ENCODE peak calls at places on chromosomes 3 and 15, in four cellular contexts. S is psoas muscle; E is CD4-positive, CD25-positive, alpha-beta regulatory T cell; I is adrenal gland. F is an unnamed sample.

GRCh38 chr15:61318276-61318675 is 89.2 kb upstream of the RORA start:
- DNase-seq in S (no peak), E (no peak), I (no peak), F (no peak)

GRCh38 chr3:72152551-72153476 is 367.9 kb upstream of the PROK2 start:
- DNase-seq in S (peak), E (no peak), I (peak), F (peak)

GRCh38 chr3:23752126-23752525 is 53.6 kb upstream of the UBE2E1 start:
- DNase-seq in S (no peak), E (no peak), I (peak), F (no peak)

GRCh38 chr3:125057186-125057850 is 1.5 kb upstream of the HEG1 start:
- DNase-seq in S (no peak), E (no peak), I (peak), F (no peak)

GRCh38 chr3:161523916-161524315 is 27.3 kb downstream of the OTOL1 start:
- DNase-seq in S (no peak), E (no peak), I (no peak), F (no peak)

GRCh38 chr3:141656771-141657170 is 81.3 kb upstream of the RNF7 start:
- DNase-seq in S (no peak), E (no peak), I (no peak), F (no peak)

GRCh38 chr3:6989608-6990291 is 128.8 kb downstream of the GRM7 start:
- DNase-seq in S (no peak), E (no peak), I (no peak), F (no peak)

GRCh38 chr15:48109856-48110531 is 10.8 kb upstream of the SLC24A5 start:
- DNase-seq in S (no peak), E (no peak), I (no peak), F (no peak)

GRCh38 chr3:53056442-53056841 is 10.6 kb upstream of the SFMBT1 start:
- DNase-seq in S (no peak), E (no peak), I (peak), F (no peak)

GRCh38 chr3:143979813-143980212 is 8.2 kb downstream of the DIPK2A start:
- DNase-seq in S (no peak), E (no peak), I (no peak), F (no peak)

GRCh38 chr15:30925686-30926085 is 22.0 kb downstream of the FAN1 start:
- DNase-seq in S (no peak), E (no peak), I (no peak), F (no peak)

GRCh38 chr15:37016287-37016686 is 84.1 kb downstream of the MEIS2 start:
- DNase-seq in S (no peak), E (no peak), I (peak), F (no peak)

GRCh38 chr3:57393957-57394356 is 101.5 kb upstream of the ASB14 start:
- DNase-seq in S (no peak), E (no peak), I (no peak), F (no peak)

GRCh38 chr3:61650276-61650675 is 88.9 kb downstream of the PTPRG start:
- DNase-seq in S (no peak), E (no peak), I (peak), F (peak)

GRCh38 chr3:17972889-17973558 is 230.6 kb upstream of the TBC1D5 start:
- DNase-seq in S (no peak), E (no peak), I (no peak), F (no peak)

GRCh38 chr15:98146031-98146430 is 185.5 kb downstream of the ARRDC4 start:
- DNase-seq in S (no peak), E (no peak), I (no peak), F (no peak)

GRCh38 chr3:96863129-96863740 is 48.8 kb downstream of the EPHA6 start:
- DNase-seq in S (no peak), E (peak), I (peak), F (no peak)

GRCh38 chr15:81152799-81153198 is 18.7 kb downstream of the CFAP161 start:
- DNase-seq in S (no peak), E (no peak), I (no peak), F (no peak)

GRCh38 chr15:51162865-51163762 is 68.4 kb upstream of the TNFAIP8L3 start:
- DNase-seq in S (peak), E (peak), I (peak), F (peak)

GRCh38 chr3:10352146-10352911 is 31.4 kb upstream of the SEC13 start:
- DNase-seq in S (peak), E (no peak), I (no peak), F (no peak)

GRCh38 chr15:55358471-55358870 is 39.4 kb downstream of the PIGB start:
- DNase-seq in S (no peak), E (no peak), I (no peak), F (no peak)

GRCh38 chr15:72491768-72492167 is 17.6 kb downstream of the ARIH1 start:
- DNase-seq in S (no peak), E (no peak), I (no peak), F (no peak)

GRCh38 chr3:17158941-17159682 is 274.4 kb downstream of the PLCL2 start:
- DNase-seq in S (peak), E (no peak), I (peak), F (no peak)

GRCh38 chr3:64152100-64152499 is 73.2 kb downstream of the PRICKLE2 start:
- DNase-seq in S (no peak), E (no peak), I (no peak), F (peak)

GRCh38 chr3:79032686-79033318 is 735.0 kb downstream of the ROBO1 start:
- DNase-seq in S (no peak), E (peak), I (no peak), F (no peak)

GRCh38 chr15:100438570-100438969 is 90.2 kb downstream of the CERS3 start:
- DNase-seq in S (peak), E (no peak), I (peak), F (peak)

GRCh38 chr3:101300073-101300472 is 20.3 kb downstream of the IMPG2 start:
- DNase-seq in S (no peak), E (no peak), I (no peak), F (no peak)

GRCh38 chr3:16511561-16512434 is 1.7 kb downstream of the RFTN1 start:
- DNase-seq in S (peak), E (peak), I (peak), F (peak)

GRCh38 chr15:74621936-74622335 is 6.3 kb downstream of the CLK3 start:
- DNase-seq in S (no peak), E (no peak), I (no peak), F (no peak)

GRCh38 chr15:74618841-74619596 is 3.4 kb downstream of the CLK3 start:
- DNase-seq in S (no peak), E (no peak), I (no peak), F (no peak)

GRCh38 chr15:74620636-74621545 is 5.3 kb downstream of the CLK3 start:
- DNase-seq in S (peak), E (peak), I (peak), F (peak)

GRCh38 chr15:74621546-74621920 is 5.9 kb downstream of the CLK3 start:
- DNase-seq in S (no peak), E (no peak), I (no peak), F (no peak)

DNA sequence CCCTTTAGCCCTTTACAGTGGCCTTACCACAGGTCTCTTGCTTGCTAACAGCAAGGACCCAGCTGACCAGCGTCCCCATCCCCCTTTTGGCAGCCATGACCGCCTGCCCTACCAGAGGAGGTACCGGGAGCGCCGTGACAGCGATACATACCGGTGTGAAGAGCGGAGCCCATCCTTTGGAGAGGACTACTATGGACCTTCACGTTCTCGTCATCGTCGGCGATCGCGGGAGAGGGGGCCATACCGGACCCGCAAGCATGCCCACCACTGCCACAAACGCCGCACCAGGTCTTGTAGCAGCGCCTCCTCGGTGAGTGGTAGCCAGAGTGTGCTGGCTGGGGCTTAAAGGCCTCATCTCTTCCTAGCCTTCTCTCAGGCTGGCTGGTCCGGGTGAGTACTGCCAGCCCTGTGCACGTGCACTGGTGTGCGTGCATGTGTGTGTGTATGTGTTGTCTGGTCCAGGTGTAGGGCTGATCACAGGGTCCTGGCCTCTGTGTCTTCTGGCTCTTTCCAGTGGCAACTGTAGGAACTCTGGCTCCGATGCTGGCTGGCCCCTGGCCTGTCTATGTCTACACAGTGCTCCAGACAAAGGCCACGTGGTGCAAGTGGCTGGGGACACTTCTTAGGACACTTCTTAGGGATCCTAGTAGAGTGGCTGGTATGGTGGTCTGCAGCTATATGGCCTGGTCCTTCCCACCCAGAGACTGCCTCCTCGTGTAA is 4.4 kb downstream of the CLK3 start:
- DNase-seq in S (peak), E (no peak), I (no peak), F (no peak)
- H3K27ac ChIP-seq in S (no peak), E (no peak), I (no peak), F (no peak)

GRCh38 chr3:30688776-30689175 is 82.4 kb downstream of the TGFBR2 start:
- DNase-seq in S (no peak), E (no peak), I (no peak), F (no peak)
- H3K27ac ChIP-seq in S (peak), E (no peak), I (peak), F (peak)

DNA sequence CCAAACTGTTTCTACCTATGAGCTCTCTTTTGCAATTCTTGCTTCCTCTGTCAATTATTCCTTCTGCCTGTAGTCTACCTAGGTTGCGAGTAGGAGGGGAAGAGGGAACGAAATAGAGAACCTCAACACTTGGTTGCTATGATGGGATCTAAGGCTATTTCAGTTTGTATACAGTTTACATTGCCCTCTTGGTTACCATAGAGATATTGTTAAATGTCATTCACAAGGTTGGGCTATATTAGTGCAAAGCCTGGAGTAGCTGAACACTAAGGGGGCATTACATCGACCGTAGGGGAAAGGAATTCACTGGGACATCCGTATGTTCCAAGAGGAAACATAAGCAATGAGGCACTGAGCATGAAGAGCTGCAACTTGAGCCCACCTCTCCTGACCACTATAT is 276.9 kb downstream of the GBE1 start:
- DNase-seq in S (no peak), E (no peak), I (no peak), F (no peak)
- H3K27ac ChIP-seq in S (no peak), E (no peak), I (no peak), F (no peak)

DNA sequence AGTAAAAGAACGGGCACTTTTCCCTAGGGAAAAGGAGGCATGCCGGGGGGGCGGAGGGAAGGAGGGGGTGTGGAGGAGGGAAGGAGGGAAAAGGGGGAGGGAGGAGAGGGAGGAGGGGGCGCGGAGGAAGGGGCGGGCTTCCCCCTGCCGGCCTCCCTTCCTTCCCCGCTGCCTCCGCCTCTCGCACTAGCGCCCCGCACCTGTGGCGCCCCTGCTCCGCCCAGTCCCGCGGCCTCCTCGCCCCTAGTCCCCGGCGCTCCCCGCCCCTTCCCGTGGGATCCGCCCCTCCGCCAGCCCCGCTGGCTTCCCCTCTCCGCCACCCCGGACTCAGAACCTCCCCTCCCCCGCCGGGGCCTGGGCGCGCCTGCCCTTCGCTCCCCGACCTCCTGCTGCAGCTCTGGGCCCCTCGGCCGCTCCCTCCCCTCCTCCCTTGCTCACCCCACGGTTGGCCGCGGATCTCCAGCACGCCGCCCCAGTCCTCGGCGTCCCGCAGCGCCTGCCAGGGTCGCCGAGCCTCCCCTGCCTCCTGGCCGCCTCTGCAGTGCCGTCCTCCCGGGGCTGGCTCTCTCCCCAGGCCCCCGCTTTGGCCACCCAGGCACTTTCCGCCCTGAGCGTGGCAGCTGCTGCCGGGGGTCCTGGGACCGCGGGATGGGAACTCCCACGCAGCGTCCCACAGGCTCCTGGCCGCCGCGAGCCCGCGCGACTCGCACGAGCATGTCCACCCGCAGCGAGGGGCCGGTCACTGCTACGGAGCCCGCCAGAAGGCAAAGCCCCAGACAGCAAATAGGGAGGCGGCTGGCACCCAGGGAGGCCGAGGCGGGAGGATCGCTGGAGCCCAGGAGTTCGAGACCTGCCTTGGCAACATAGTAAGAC is 147.4 kb downstream of the TJP1 start:
- DNase-seq in S (no peak), E (no peak), I (no peak), F (peak)
- H3K27ac ChIP-seq in S (no peak), E (no peak), I (no peak), F (no peak)

GRCh38 chr15:42151012-42151615 is 5.3 kb downstream of the PLA2G4F start:
- DNase-seq in S (no peak), E (no peak), I (no peak), F (no peak)

GRCh38 chr15:42152196-42152920 is 4.1 kb downstream of the PLA2G4F start:
- DNase-seq in S (peak), E (no peak), I (no peak), F (peak)

GRCh38 chr15:42152921-42153680 is 3.3 kb downstream of the PLA2G4F start:
- DNase-seq in S (no peak), E (no peak), I (no peak), F (no peak)

GRCh38 chr15:42150246-42150970 is 6.0 kb downstream of the PLA2G4F start:
- DNase-seq in S (no peak), E (no peak), I (no peak), F (no peak)

DNA sequence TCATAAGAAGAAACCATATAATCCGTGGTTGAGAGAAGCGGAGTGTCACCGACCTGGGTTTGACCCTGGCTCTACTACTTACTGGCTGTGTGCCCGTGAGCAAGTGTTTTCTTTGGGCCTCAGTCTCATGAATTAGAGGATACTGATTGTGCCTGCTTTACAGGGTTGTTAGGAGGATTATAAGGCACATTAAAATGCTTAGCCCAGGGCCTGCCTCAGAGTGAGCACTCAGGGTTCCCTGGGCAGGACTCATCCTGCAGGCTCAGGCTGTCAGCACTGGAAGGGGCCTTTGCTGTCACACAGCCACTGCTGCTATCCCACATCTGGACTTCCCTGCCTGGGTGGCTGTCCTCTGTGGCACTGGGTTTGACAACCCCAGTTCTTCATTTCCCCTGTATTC is 4.7 kb downstream of the PLA2G4F start:
- DNase-seq in S (no peak), E (no peak), I (no peak), F (no peak)
- H3K27ac ChIP-seq in S (peak), E (no peak), I (no peak), F (peak)

GRCh38 chr3:110180733-110181132 is 843.4 kb upstream of the DPPA4 start:
- DNase-seq in S (peak), E (no peak), I (no peak), F (no peak)
- H3K27ac ChIP-seq in S (no peak), E (no peak), I (no peak), F (no peak)

DNA sequence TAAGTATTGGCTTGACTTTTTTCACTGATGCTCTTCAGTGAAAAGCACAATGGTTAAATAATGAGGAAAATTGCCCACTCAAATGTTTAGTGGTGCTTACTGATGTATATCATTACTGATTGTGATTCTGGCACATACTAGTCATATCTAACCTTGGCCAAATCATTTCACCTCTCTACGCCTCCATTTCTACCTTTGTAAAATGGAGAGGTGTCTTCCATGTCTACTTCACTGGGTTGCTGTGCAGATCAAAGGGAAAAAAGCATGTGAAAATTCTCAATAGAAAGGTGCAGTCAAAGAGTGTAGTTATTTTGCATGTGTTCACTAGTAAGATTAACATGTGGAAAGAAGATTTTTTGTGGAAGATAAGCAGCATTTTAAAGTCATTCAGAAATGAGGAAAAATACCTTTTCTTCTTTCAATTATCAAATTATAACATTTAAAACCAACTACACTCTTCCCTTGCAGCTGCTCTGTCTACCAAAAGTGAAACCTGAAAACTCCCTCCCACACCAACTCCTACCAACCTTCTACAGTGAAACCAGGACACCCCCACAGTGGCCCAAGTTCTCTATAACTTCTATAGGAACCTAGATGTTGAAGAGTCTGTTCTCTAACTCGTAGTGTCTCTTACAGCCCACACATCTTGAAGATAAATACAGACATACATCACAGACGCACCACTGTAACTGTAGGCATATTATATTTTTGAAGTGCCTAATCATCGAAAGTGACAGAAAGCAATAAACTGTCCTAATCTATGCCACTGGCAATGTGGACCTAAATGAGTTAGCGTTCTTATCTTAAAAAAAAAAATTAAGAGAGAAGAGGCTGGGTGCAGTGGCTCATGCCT is 1.4 kb downstream of the CD200R1 start:
- DNase-seq in S (no peak), E (peak), I (no peak), F (no peak)
- H3K27ac ChIP-seq in S (no peak), E (peak), I (no peak), F (no peak)

GRCh38 chr3:123076112-123076495 is 9.3 kb downstream of the PDIA5 start:
- DNase-seq in S (no peak), E (no peak), I (no peak), F (no peak)
- H3K27ac ChIP-seq in S (no peak), E (no peak), I (no peak), F (no peak)

DNA sequence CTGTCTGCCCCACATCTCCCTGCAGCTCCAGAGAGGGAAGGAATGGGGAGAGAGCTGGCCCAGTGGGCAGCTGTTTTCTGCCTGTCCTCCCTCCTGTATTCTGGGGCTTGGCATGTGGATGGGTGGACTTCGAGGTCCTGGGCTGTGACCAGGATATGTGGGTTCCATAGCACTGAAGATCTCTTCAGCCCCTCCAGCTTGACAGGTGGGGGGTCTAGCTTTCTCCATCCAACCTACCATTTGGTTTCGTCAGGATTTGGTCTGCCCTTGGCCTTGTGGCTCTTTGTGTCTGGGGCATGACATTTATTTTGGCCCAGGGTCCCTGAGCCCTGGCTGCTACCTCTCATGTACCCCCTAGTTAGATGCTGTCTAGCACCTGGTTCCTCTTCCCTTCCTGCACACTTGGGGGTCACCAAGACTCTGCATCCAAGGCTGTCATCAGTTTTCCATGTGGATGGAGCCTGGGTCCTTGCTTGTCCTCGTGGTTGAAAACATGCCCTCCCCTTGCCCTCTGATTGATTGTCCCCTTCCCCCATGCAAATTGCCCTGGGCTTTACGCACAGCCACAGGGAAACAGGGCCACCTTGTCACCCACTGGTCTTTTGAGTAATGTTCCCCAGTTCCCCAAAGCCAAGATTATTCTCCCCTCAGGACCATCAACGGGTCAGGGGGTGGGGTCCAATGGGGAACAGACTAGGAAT is 3.2 kb downstream of the EPHB3 start:
- DNase-seq in S (no peak), E (no peak), I (no peak), F (no peak)
- H3K27ac ChIP-seq in S (no peak), E (no peak), I (no peak), F (no peak)